ENCODE peak calls at places on chromosomes 13 and 19, in ten cellular contexts. Z is germinal center; Y is T-cell; G is NCI-H2081; F is left ventricle myocardium inferior; B is smooth muscle cell of the brain vasculature; R is stimulated activated CD4-positive, alpha-beta T cell treated with anti-CD3 and anti-CD28 coated beads, Interleukin-1b, Interleukin-23, amount 100 ng/mL, for 1 hour; D is neural progenitor cell; U is lung microvascular endothelial cell; J is fibroblast of pulmonary artery. S is an unnamed sample.

GRCh38 chr13:22454586-22454985 is 726.2 kb upstream of the SGCG start:
- DNase-seq in Z (no peak), Y (no peak), G (no peak), F (no peak), B (no peak), R (no peak), D (no peak), U (no peak), J (no peak), S (no peak)

GRCh38 chr13:97853550-97853949 is 99.9 kb upstream of the IPO5 start:
- DNase-seq in Z (no peak), Y (no peak), G (no peak), F (no peak), B (no peak), R (no peak), D (no peak), U (no peak), J (no peak), S (no peak)

GRCh38 chr19:8355631-8356402 is 8.1 kb upstream of the ANGPTL4 start:
- DNase-seq in Z (no peak), Y (no peak), G (no peak), F (no peak), B (no peak), R (no peak), D (no peak), U (peak), J (peak), S (peak)

GRCh38 chr19:33385956-33386355 is 12.4 kb downstream of the CEBPG start:
- DNase-seq in Z (no peak), Y (no peak), G (peak), F (peak), B (no peak), R (no peak), D (no peak), U (no peak), J (no peak), S (no peak)

GRCh38 chr13:25200783-25201182 is 28.7 kb upstream of the AMER2 start:
- DNase-seq in Z (no peak), Y (no peak), G (no peak), F (no peak), B (no peak), R (no peak), D (no peak), U (no peak), J (peak), S (no peak)

GRCh38 chr19:17346109-17346671 is 8.8 kb downstream of the GTPBP3 start:
- DNase-seq in Z (peak), Y (no peak), G (peak), F (peak), B (no peak), R (peak), D (peak), U (peak), J (peak), S (peak)

GRCh38 chr19:40785526-40785925 is 7.5 kb downstream of the RAB4B start:
- DNase-seq in Z (no peak), Y (no peak), G (no peak), F (no peak), B (no peak), R (no peak), D (no peak), U (no peak), J (no peak), S (no peak)

GRCh38 chr19:10421981-10422461 is 1.7 kb downstream of the PDE4A start:
- DNase-seq in Z (no peak), Y (no peak), G (no peak), F (no peak), B (no peak), R (no peak), D (no peak), U (no peak), J (no peak), S (no peak)

GRCh38 chr19:10328558-10329429 is 4.5 kb downstream of the RAVER1 start:
- DNase-seq in Z (no peak), Y (no peak), G (no peak), F (no peak), B (no peak), R (no peak), D (no peak), U (no peak), J (no peak), S (no peak)